ENCODE peak calls at places on chromosome 15, in ten cellular contexts. L is H1; N is left lung; Q is NT2/D1; X is CD8-positive, alpha-beta T cell; K is thoracic aorta; S is heart right ventricle; C is CD4-positive, alpha-beta T cell; E is cardiac muscle cell; Y is H9. R is an unnamed sample. For H3K9me3, the result is how much of the 10 kb centered on the place peaks cover.

GRCh38 chr15:80275946-80276345 is 23.9 kb upstream of the CTXND1 start:
- DNase-seq in L (no peak), N (no peak), Q (no peak), X (no peak), K (no peak), S (no peak), C (no peak), E (no peak), Y (no peak), R (no peak)

GRCh38 chr15:100694381-100695012 is 92.1 kb downstream of the ASB7 start:
- DNase-seq in L (no peak), N (no peak), Q (no peak), X (no peak), K (no peak), S (no peak), C (no peak), E (no peak), Y (no peak), R (no peak)

GRCh38 chr15:31831596-31831995 is 198.7 kb upstream of the CHRNA7 start:
- DNase-seq in L (no peak), N (no peak), Q (no peak), X (no peak), K (no peak), S (peak), C (no peak), E (no peak), Y (no peak), R (no peak)

GRCh38 chr15:63749330-63749942 is 84.3 kb downstream of the HERC1 start:
- DNase-seq in L (no peak), N (no peak), Q (no peak), X (no peak), K (no peak), S (no peak), C (no peak), E (no peak), Y (no peak), R (no peak)

GRCh38 chr15:98085003-98085639 is 124.6 kb downstream of the ARRDC4 start:
- DNase-seq in L (no peak), N (no peak), Q (peak), X (peak), K (no peak), S (no peak), C (peak), E (peak), Y (no peak), R (no peak)

GRCh38 chr15:83993591-83993990 is 242.0 kb upstream of the GOLGA6L4 start:
- DNase-seq in L (no peak), N (no peak), Q (no peak), X (no peak), K (no peak), S (no peak), C (no peak), E (no peak), Y (no peak), R (no peak)

GRCh38 chr15:90165659-90166489 is 35.3 kb upstream of the SEMA4B start:
- DNase-seq in L (no peak), N (peak), Q (no peak), X (no peak), K (peak), S (peak), C (no peak), E (no peak), Y (peak), R (no peak)

GRCh38 chr15:70301396-70301795 is 203.7 kb upstream of the TLE3 start:
- DNase-seq in L (no peak), N (no peak), Q (no peak), X (no peak), K (no peak), S (no peak), C (no peak), E (no peak), Y (no peak), R (no peak)

GRCh38 chr15:73628976-73629854 is 4.0 kb downstream of the NPTN start:
- DNase-seq in L (no peak), N (no peak), Q (no peak), X (no peak), K (no peak), S (no peak), C (no peak), E (peak), Y (no peak), R (no peak)

GRCh38 chr15:40768492-40769309 is 1.1 kb upstream of the C15orf62 start:
- DNase-seq in L (no peak), N (peak), Q (no peak), X (no peak), K (no peak), S (no peak), C (no peak), E (no peak), Y (no peak), R (no peak)

GRCh38 chr15:65583701-65584100 is 27.2 kb downstream of the INTS14 start:
- DNase-seq in L (no peak), N (no peak), Q (no peak), X (peak), K (no peak), S (no peak), C (peak), E (no peak), Y (no peak), R (no peak)

GRCh38 chr15:45469429-45469828 is 53.1 kb downstream of the SLC30A4 start:
- DNase-seq in L (no peak), N (no peak), Q (no peak), X (no peak), K (no peak), S (no peak), C (no peak), E (no peak), Y (no peak), R (no peak)

GRCh38 chr15:44545934-44546802 is 9.2 kb downstream of the EIF3J start:
- DNase-seq in L (no peak), N (no peak), Q (no peak), X (no peak), K (no peak), S (no peak), C (no peak), E (no peak), Y (no peak), R (no peak)

GRCh38 chr15:78567541-78567940 is 2.2 kb downstream of the CHRNA5 start:
- DNase-seq in L (no peak), N (no peak), Q (no peak), X (no peak), K (no peak), S (no peak), C (no peak), E (no peak), Y (no peak), R (no peak)

GRCh38 chr15:59355730-59356129 is 16.9 kb downstream of the MYO1E start:
- DNase-seq in L (no peak), N (no peak), Q (no peak), X (no peak), K (no peak), S (no peak), C (no peak), E (no peak), Y (no peak), R (no peak)

GRCh38 chr15:58703610-58704009 is 45.9 kb downstream of the ADAM10 start:
- DNase-seq in L (no peak), N (no peak), Q (no peak), X (no peak), K (no peak), S (no peak), C (no peak), E (no peak), Y (no peak), R (no peak)

GRCh38 chr15:69394556-69395282 is 19.4 kb upstream of the KIF23 start:
- DNase-seq in L (peak), N (peak), Q (peak), X (peak), K (peak), S (peak), C (peak), E (peak), Y (peak), R (peak)

GRCh38 chr15:63430766-63431451 is 49.3 kb upstream of the CA12 start:
- DNase-seq in L (no peak), N (no peak), Q (no peak), X (no peak), K (no peak), S (no peak), C (no peak), E (no peak), Y (no peak), R (no peak)

GRCh38 chr15:54289590-54290136 is 311.4 kb downstream of the UNC13C start:
- DNase-seq in L (no peak), N (no peak), Q (no peak), X (no peak), K (no peak), S (no peak), C (no peak), E (no peak), Y (no peak), R (no peak)

GRCh38 chr15:80594091-80594889 is 100.8 kb upstream of the ABHD17C start:
- DNase-seq in L (no peak), N (no peak), Q (no peak), X (no peak), K (no peak), S (no peak), C (no peak), E (no peak), Y (peak), R (no peak)

GRCh38 chr15:28919679-28920655 is 34.2 kb downstream of the APBA2 start:
- DNase-seq in L (no peak), N (peak), Q (no peak), X (no peak), K (no peak), S (no peak), C (no peak), E (no peak), Y (no peak), R (no peak)

GRCh38 chr15:72074335-72075060 is 43.5 kb downstream of the MYO9A start:
- DNase-seq in L (no peak), N (no peak), Q (no peak), X (no peak), K (no peak), S (no peak), C (no peak), E (peak), Y (no peak), R (no peak)

GRCh38 chr15:76376816-76377215 is 40.2 kb downstream of the ISL2 start:
- DNase-seq in L (no peak), N (no peak), Q (no peak), X (no peak), K (no peak), S (no peak), C (no peak), E (peak), Y (no peak), R (no peak)

GRCh38 chr15:63501256-63502089 is 2.9 kb upstream of the USP3 start:
- DNase-seq in L (no peak), N (peak), Q (no peak), X (peak), K (peak), S (peak), C (no peak), E (peak), Y (peak), R (peak)

GRCh38 chr15:89631902-89632264 is 23.4 kb downstream of the KIF7 start:
- DNase-seq in L (no peak), N (no peak), Q (no peak), X (no peak), K (no peak), S (no peak), C (no peak), E (no peak), Y (no peak), R (no peak)

GRCh38 chr15:85500729-85501128 is 120.3 kb downstream of the AKAP13 start:
- DNase-seq in L (no peak), N (no peak), Q (no peak), X (no peak), K (no peak), S (no peak), C (no peak), E (peak), Y (no peak), R (no peak)

GRCh38 chr15:57427367-57427821 is 51.1 kb downstream of the CGNL1 start:
- DNase-seq in L (no peak), N (no peak), Q (peak), X (no peak), K (no peak), S (no peak), C (no peak), E (peak), Y (peak), R (no peak)

GRCh38 chr15:50767332-50767861 is 1.9 kb upstream of the SPPL2A start:
- DNase-seq in L (no peak), N (no peak), Q (no peak), X (no peak), K (peak), S (no peak), C (no peak), E (no peak), Y (no peak), R (no peak)

GRCh38 chr15:95148183-95148582 is 916.8 kb downstream of the MCTP2 start:
- DNase-seq in L (no peak), N (no peak), Q (no peak), X (no peak), K (no peak), S (no peak), C (no peak), E (no peak), Y (no peak), R (no peak)
- H3K9me3 ChIP-seq in L (under half), N (under half), Q (under half), X (under half), K (under half), S (under half), C (under half), E (under half), Y (under half), R (under half)

GRCh38 chr15:34359416-34359815 is 7.6 kb downstream of the LPCAT4 start:
- DNase-seq in L (no peak), N (no peak), Q (no peak), X (no peak), K (no peak), S (no peak), C (no peak), E (no peak), Y (no peak), R (no peak)
- H3K9me3 ChIP-seq in L (under half), N (under half), Q (under half), X (under half), K (under half), S (under half), C (under half), E (under half), Y (under half), R (under half)

DNA sequence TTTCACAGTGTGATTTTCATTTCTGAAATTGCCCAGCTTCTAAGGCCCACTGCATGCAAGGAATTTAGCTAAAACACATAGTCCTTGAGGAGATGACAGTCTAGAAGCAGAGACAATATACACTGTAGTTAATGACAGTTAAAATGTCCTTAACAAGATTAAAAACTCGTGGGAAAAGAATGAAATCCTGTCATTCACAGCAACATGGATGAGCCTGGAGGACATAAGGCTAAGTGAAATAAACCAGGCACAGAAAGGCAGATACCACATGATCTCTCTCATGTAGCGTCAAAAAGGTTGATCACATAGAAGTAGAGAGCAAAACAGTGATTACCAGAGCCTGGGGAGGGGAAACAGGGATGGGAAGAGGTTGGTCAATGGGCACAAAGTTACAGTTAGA is 36.3 kb upstream of the GOLGA8J start:
- DNase-seq in L (no peak), N (no peak), Q (no peak), X (no peak), K (no peak), S (no peak), C (no peak), E (no peak), Y (no peak), R (no peak)
- H3K9me3 ChIP-seq in L (under half), N (under half), Q (under half), X (under half), K (under half), S (under half), C (under half), E (under half), Y (under half), R (under half)

DNA sequence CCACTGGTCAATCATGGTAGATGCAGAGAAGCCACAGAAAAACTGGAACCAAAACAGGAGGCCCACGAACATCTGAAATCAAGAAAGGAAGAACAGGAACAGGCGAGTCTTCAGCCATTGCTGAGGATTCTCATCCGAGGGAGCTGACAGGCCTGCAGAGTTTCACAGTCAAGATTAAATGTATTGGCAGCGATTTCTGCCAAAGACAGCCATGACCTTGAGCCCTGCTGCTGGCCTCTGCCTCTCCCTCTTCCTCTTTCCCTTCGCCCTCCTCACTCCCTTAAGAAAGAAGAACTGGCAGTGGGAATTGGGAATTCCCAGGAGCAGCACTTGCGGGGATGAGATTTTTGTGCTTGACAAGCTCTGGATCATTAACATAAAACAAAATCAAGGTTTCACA is 179.7 kb downstream of the ATP10A start:
- DNase-seq in L (no peak), N (no peak), Q (no peak), X (no peak), K (no peak), S (no peak), C (no peak), E (no peak), Y (no peak), R (no peak)
- H3K9me3 ChIP-seq in L (under half), N (under half), Q (under half), X (under half), K (under half), S (under half), C (under half), E (under half), Y (under half), R (under half)

DNA sequence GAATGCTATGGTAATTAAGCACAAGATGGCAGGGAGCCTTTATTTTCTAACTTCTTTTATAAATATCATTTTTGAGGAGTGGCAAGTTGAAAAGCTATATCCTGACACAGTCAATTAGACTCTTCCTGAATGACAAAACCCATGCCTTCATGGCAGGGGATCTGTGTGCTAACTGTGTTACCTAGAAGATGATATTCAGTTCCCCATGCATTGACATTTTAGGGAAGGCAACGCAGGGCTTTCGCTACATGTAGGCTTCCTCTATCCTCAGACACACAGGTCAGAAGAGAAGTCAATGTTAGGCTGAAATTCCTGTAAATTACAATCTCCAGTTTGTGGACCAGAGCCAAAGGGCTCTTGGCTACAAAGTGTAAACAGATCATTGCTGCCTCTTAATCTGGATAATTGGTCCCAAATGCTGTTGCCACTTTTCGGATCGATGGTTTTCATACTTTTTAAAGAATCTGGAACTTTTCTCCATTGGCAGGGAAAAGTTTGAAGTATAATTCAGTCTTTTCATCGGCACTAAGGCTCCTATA is 22.6 kb upstream of the NR2F2 start:
- DNase-seq in L (no peak), N (no peak), Q (no peak), X (no peak), K (no peak), S (no peak), C (no peak), E (no peak), Y (no peak), R (no peak)
- H3K9me3 ChIP-seq in L (under half), N (under half), Q (under half), X (under half), K (under half), S (under half), C (under half), E (under half), Y (under half), R (under half)

GRCh38 chr15:67843092-67843501 is 3.3 kb upstream of the RNU6-1 start:
- DNase-seq in L (no peak), N (no peak), Q (no peak), X (no peak), K (no peak), S (no peak), C (no peak), E (no peak), Y (no peak), R (no peak)

GRCh38 chr15:67838789-67839332 is 984 bp downstream of the RNU6-1 start:
- DNase-seq in L (peak), N (peak), Q (no peak), X (no peak), K (no peak), S (peak), C (no peak), E (peak), Y (peak), R (no peak)

GRCh38 chr15:67840747-67841634 is 1.1 kb upstream of the RNU6-1 start:
- DNase-seq in L (no peak), N (no peak), Q (no peak), X (no peak), K (no peak), S (no peak), C (no peak), E (peak), Y (no peak), R (no peak)

GRCh38 chr15:67839358-67839928 is 402 bp downstream of the RNU6-1 start:
- DNase-seq in L (no peak), N (no peak), Q (no peak), X (peak), K (no peak), S (no peak), C (peak), E (no peak), Y (no peak), R (no peak)

GRCh38 chr15:67839929-67840746 is at the start of gene RNU6-1:
- DNase-seq in L (peak), N (peak), Q (no peak), X (peak), K (peak), S (peak), C (peak), E (peak), Y (peak), R (peak)
- H3K9me3 ChIP-seq in L (under half), N (under half), Q (under half), X (under half), K (under half), S (under half), C (under half), E (under half), Y (under half), R (under half)

DNA sequence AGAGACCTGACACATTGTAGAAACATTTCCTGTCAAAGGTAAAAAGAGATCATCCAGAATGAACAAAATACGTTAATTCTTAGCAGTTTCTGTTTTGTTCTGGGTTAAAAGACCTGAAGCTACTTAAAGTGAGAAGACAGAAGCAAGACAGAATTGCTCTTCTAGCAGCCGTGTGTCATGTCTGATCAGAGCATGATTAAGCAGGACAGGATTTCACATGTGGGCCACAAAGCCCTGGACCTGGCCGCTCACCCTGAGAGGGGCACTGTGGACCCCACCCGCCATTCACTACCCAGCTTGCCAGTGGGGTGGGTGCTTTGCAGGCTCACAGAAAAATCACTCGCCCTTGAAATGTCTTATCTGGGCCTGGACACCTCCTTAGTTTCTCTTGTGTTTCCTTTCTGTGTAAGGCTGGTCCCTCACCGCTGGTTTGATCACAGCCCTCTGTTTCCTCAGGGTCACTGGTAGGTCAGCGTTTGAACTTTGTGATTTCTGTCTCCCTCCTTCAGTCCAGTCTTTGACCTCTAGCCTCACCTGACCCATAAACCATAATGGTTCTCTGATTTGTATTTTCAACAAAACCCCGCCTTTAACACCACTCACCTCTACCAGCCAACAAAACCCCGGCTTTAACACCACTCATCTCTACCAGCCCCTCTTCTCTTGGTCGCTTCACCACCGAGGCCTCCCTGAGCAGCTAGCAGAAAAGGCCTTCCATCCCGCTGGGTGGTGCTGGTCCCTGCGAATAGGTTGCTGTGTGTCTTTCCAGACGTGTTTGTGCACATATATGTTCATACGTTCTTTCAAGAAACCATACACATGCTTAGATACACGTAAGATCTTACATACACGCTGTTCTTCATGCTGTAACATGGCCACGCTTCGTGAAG is 185.0 kb downstream of the OR4M2 start:
- DNase-seq in L (no peak), N (no peak), Q (no peak), X (peak), K (no peak), S (no peak), C (peak), E (no peak), Y (no peak), R (no peak)
- H3K9me3 ChIP-seq in L (half or more), N (under half), Q (under half), X (under half), K (under half), S (under half), C (under half), E (under half), Y (half or more), R (under half)

GRCh38 chr15:25177955-25178801 is 223.4 kb downstream of the SNRPN start:
- DNase-seq in L (peak), N (peak), Q (no peak), X (peak), K (no peak), S (peak), C (no peak), E (no peak), Y (peak), R (no peak)
- H3K9me3 ChIP-seq in L (half or more), N (half or more), Q (under half), X (under half), K (under half), S (under half), C (under half), E (under half), Y (half or more), R (under half)

GRCh38 chr15:22257668-22258401 is 177.5 kb downstream of the OR4M2 start:
- DNase-seq in L (no peak), N (peak), Q (peak), X (no peak), K (no peak), S (no peak), C (no peak), E (no peak), Y (no peak), R (no peak)
- H3K9me3 ChIP-seq in L (half or more), N (under half), Q (under half), X (under half), K (under half), S (under half), C (under half), E (under half), Y (half or more), R (under half)

R was measured in T-helper 17 cell.